ENCODE peak calls at places on chromosomes 5 and 9, in ten cellular contexts. I, T, Y, C, N, O, F, K, D and J are unnamed samples.

GRCh38 chr5:1488882-1489680 is 34.7 kb downstream of the LPCAT1 start:
- DNase-seq in I (no peak), T (peak), Y (no peak), C (no peak), N (no peak), O (no peak), F (no peak), K (no peak), D (no peak), J (peak)

GRCh38 chr5:144028644-144029043 is 141.8 kb downstream of the YIPF5 start:
- DNase-seq in I (no peak), T (peak), Y (no peak), C (no peak), N (no peak), O (no peak), F (no peak), K (no peak), D (no peak), J (peak)

GRCh38 chr5:65483474-65484346 is 2.0 kb upstream of the ADAMTS6 start:
- DNase-seq in I (no peak), T (no peak), Y (no peak), C (peak), N (no peak), O (no peak), F (peak), K (peak), D (no peak), J (no peak)

GRCh38 chr5:62568800-62569432 is 9.7 kb upstream of the LRRC70 start:
- DNase-seq in I (no peak), T (no peak), Y (no peak), C (no peak), N (no peak), O (no peak), F (no peak), K (no peak), D (no peak), J (no peak)

GRCh38 chr9:136799854-136800657 is 3.9 kb downstream of the CCDC183 start:
- DNase-seq in I (no peak), T (no peak), Y (peak), C (peak), N (peak), O (peak), F (peak), K (peak), D (peak), J (no peak)

GRCh38 chr5:125722550-125722949 is 700.7 kb upstream of the GRAMD2B start:
- DNase-seq in I (no peak), T (no peak), Y (no peak), C (no peak), N (no peak), O (no peak), F (no peak), K (no peak), D (no peak), J (no peak)

GRCh38 chr5:9347541-9348295 is 198.2 kb downstream of the SEMA5A start:
- DNase-seq in I (no peak), T (no peak), Y (no peak), C (no peak), N (no peak), O (no peak), F (no peak), K (no peak), D (no peak), J (no peak)

GRCh38 chr9:119318371-119318770 is 50.9 kb downstream of the BRINP1 start:
- DNase-seq in I (no peak), T (no peak), Y (no peak), C (no peak), N (no peak), O (no peak), F (peak), K (no peak), D (no peak), J (no peak)

GRCh38 chr9:28056466-28056865 is 483.2 kb upstream of the C9orf72 start:
- DNase-seq in I (no peak), T (no peak), Y (no peak), C (no peak), N (no peak), O (no peak), F (no peak), K (no peak), D (no peak), J (no peak)

GRCh38 chr5:60856059-60856458 is 12.0 kb upstream of the ELOVL7 start:
- DNase-seq in I (no peak), T (no peak), Y (no peak), C (no peak), N (no peak), O (no peak), F (no peak), K (no peak), D (no peak), J (peak)

GRCh38 chr9:88537743-88538055 is 2.7 kb downstream of the NXNL2 start:
- DNase-seq in I (no peak), T (peak), Y (no peak), C (no peak), N (no peak), O (peak), F (peak), K (peak), D (peak), J (no peak)

GRCh38 chr9:88536951-88537742 is 2.2 kb downstream of the NXNL2 start:
- DNase-seq in I (no peak), T (no peak), Y (no peak), C (no peak), N (no peak), O (no peak), F (no peak), K (peak), D (no peak), J (no peak)

GRCh38 chr9:88539246-88539645 is 4.3 kb downstream of the NXNL2 start:
- DNase-seq in I (no peak), T (no peak), Y (no peak), C (no peak), N (no peak), O (no peak), F (no peak), K (no peak), D (no peak), J (no peak)

GRCh38 chr9:88540364-88540763 is 5.4 kb downstream of the NXNL2 start:
- DNase-seq in I (no peak), T (no peak), Y (no peak), C (no peak), N (no peak), O (no peak), F (no peak), K (no peak), D (no peak), J (no peak)

DNA sequence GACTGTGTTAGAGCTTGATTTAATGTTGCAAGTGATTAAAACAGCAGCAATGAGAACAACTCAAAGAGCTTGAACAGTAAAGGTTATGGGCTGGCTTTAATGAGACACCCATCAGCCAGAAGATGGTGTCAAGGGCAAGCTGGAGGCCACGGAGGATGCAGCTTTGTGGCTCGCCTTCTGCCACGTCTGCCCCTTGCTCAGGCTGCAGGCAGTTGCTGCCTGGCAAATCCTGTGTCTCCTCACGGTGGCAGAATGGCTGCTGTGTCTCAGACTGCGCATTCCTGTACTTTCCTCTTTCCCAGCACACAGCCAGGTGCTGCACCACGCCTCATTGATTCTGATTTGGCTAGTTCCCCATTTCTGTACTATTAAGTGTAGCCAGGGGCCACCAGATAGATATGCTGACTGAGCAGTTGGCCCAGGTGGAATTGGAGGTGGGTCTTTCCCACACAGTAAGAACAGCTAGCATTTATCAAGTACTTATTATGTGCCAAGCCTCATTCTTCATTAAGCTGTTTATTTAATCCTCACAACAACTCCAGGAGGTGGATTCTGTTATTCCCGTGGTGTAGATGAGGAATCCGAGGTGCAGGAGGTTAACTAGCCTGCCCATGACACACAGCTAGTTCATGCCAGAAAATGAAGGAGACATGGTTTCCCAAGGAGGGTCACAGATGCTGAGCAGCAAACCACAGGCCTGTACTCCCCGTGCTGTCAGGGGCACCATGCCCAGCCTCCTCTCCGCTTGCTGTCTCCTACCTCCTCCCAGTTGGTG is 3.5 kb downstream of the NXNL2 start:
- DNase-seq in I (no peak), T (no peak), Y (no peak), C (no peak), N (no peak), O (no peak), F (no peak), K (no peak), D (no peak), J (no peak)
- H3K4me3 ChIP-seq in I (no peak), T (no peak), Y (no peak), C (no peak), N (no peak), O (no peak), F (no peak), K (no peak), D (no peak), J (no peak)

GRCh38 chr9:135516132-135516860 is 4.9 kb upstream of the LCN1 start:
- DNase-seq in I (no peak), T (no peak), Y (no peak), C (no peak), N (no peak), O (no peak), F (no peak), K (no peak), D (no peak), J (no peak)
- TF ChIP-seq CTCF in I (no peak), T (no peak), Y (no peak), C (no peak), N (no peak), O (no peak), F (no peak), K (no peak), D (no peak), J (no peak)

GRCh38 chr9:129435272-129435671 is 185.6 kb downstream of the C9orf50 start:
- DNase-seq in I (no peak), T (no peak), Y (no peak), C (no peak), N (no peak), O (no peak), F (no peak), K (no peak), D (no peak), J (no peak)

GRCh38 chr9:129435996-129436676 is 184.8 kb downstream of the C9orf50 start:
- DNase-seq in I (no peak), T (no peak), Y (peak), C (no peak), N (no peak), O (no peak), F (no peak), K (no peak), D (no peak), J (no peak)

GRCh38 chr9:129437626-129438323 is 183.1 kb downstream of the C9orf50 start:
- DNase-seq in I (no peak), T (no peak), Y (peak), C (no peak), N (no peak), O (peak), F (peak), K (no peak), D (no peak), J (no peak)

GRCh38 chr9:129439242-129439641 is 181.7 kb downstream of the C9orf50 start:
- DNase-seq in I (no peak), T (no peak), Y (no peak), C (no peak), N (no peak), O (no peak), F (no peak), K (no peak), D (no peak), J (no peak)

GRCh38 chr9:129436751-129437625 is 183.9 kb downstream of the C9orf50 start:
- DNase-seq in I (no peak), T (no peak), Y (peak), C (no peak), N (no peak), O (peak), F (peak), K (no peak), D (no peak), J (no peak)
- H3K4me3 ChIP-seq in I (peak), T (peak), Y (peak), C (peak), N (peak), O (peak), F (peak), K (peak), D (no peak), J (peak)

GRCh38 chr5:172052454-172053236 is 46.2 kb upstream of the FBXW11 start:
- DNase-seq in I (no peak), T (peak), Y (no peak), C (no peak), N (no peak), O (peak), F (no peak), K (no peak), D (no peak), J (peak)
- TF ChIP-seq CTCF in I (no peak), T (peak), Y (no peak), C (no peak), N (no peak), O (no peak), F (peak), K (no peak), D (no peak), J (no peak)

DNA sequence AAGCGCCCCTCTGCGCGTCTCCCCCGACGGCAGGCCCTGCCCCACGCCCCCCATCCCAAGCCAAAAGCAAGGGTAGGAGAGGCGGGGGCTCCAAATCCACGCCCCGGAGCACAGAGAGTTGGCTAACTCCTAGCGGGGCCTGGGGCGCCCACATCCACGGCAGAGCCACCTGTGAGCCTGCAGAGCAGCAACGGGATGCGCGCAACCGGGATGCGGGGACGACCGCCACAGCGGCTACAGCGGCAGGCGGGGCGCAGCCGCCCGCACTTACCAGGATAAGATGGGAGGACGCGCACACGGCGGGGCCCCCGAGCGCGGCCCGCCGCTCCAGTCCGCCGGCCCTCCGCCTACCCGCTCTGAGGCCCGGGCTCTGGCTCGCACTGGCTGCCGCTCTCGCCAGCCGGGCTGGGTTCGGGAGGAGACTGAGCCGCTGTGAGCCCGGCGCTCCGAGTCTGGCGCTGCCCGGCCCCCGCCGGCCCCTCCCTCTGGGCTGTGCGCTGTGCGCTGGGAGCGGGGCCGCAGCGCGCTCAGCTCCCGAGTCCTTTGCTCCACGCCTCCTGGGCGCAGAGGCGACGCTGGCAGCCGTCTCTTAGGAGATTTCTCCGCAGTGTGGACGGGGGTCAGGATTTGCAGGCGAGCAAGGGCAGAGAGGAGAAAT is at the start of gene SLC24A2:
- DNase-seq in I (no peak), T (no peak), Y (peak), C (no peak), N (no peak), O (no peak), F (peak), K (no peak), D (no peak), J (no peak)
- H3K4me3 ChIP-seq in I (peak), T (no peak), Y (peak), C (no peak), N (no peak), O (no peak), F (peak), K (no peak), D (no peak), J (no peak)

GRCh38 chr9:93594041-93594756 is 17.8 kb downstream of the PHF2 start:
- DNase-seq in I (no peak), T (no peak), Y (no peak), C (no peak), N (peak), O (peak), F (no peak), K (no peak), D (peak), J (no peak)

GRCh38 chr9:93593144-93593655 is 16.8 kb downstream of the PHF2 start:
- DNase-seq in I (no peak), T (no peak), Y (no peak), C (no peak), N (no peak), O (peak), F (no peak), K (no peak), D (no peak), J (no peak)

GRCh38 chr9:93591706-93592388 is 15.5 kb downstream of the PHF2 start:
- DNase-seq in I (no peak), T (no peak), Y (no peak), C (no peak), N (peak), O (peak), F (peak), K (no peak), D (peak), J (no peak)

GRCh38 chr9:93591301-93591700 is 14.9 kb downstream of the PHF2 start:
- DNase-seq in I (no peak), T (no peak), Y (no peak), C (no peak), N (peak), O (no peak), F (no peak), K (no peak), D (no peak), J (no peak)

DNA sequence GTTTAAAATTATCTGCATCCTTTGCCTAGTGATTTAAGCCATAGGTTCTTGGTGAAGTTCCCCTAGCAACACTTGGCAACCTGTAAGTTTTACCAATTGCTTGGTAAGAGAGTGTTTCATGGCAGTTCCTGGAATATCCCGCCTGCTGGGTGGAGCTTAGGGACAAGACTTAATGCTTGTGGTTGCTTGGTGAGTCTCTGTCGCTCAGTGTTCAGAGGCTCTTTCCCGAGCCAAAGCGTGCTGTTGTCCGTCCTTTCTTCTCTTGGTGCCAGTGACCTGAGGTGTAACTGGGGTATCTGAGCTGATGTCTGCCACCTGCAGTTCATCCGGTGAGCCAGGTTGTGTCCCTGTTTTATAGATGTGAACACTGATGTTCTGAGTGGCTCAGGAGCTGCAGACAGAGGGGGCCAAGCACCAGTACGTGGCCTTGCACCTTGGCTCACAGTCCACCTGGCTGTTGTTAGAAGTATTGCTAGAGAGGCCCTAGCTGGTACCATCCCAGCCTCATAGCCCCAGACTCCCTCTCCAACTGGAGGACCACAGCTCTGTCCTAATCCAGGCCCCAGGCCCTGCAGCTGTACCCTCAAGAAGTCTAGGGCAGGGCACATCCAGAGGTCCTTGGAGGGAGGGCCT is 16.1 kb downstream of the PHF2 start:
- DNase-seq in I (no peak), T (no peak), Y (peak), C (peak), N (peak), O (peak), F (no peak), K (peak), D (peak), J (no peak)
- TF ChIP-seq CTCF in I (peak), T (no peak), Y (peak), C (peak), N (no peak), O (no peak), F (no peak), K (no peak), D (no peak), J (no peak)

GRCh38 chr5:151086192-151086869 is 5.5 kb upstream of the TNIP1 start:
- DNase-seq in I (no peak), T (no peak), Y (no peak), C (no peak), N (no peak), O (no peak), F (no peak), K (no peak), D (no peak), J (no peak)
- H3K4me3 ChIP-seq in I (no peak), T (peak), Y (no peak), C (no peak), N (no peak), O (no peak), F (no peak), K (no peak), D (no peak), J (no peak)

DNA sequence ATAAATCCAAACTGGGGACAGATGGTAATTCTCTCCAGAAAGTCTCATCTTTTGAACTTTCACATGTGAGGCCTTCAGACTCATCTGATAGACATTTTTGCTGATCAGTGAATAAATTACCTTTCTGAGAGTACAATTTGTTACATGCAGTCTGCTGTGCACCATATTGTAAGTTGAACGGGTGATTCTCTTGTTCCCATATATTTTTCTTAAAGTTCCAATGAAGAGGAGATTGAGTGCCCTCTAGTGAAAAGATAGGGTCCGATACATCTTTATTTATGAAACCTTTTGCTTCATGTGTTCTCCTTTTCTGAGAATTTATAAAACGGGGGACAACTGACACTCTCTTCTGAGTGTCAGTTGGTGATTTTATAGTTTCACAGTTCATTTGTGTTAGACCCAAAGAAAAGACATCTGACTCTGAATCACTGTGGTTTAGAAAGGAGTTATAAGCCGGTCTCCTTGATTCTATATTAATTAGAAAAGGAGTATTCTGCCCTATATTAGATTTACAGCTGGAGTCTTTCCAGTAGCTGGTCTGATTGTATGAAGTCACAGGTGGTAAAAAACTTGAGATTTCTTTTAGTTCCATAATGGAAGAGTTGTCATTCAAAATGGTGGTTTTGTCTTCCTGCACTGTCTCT is 30.4 kb downstream of the GNG10 start:
- DNase-seq in I (no peak), T (peak), Y (no peak), C (peak), N (no peak), O (no peak), F (peak), K (peak), D (no peak), J (no peak)
- TF ChIP-seq CTCF in I (peak), T (peak), Y (peak), C (peak), N (peak), O (peak), F (peak), K (peak), D (no peak), J (peak)

DNA sequence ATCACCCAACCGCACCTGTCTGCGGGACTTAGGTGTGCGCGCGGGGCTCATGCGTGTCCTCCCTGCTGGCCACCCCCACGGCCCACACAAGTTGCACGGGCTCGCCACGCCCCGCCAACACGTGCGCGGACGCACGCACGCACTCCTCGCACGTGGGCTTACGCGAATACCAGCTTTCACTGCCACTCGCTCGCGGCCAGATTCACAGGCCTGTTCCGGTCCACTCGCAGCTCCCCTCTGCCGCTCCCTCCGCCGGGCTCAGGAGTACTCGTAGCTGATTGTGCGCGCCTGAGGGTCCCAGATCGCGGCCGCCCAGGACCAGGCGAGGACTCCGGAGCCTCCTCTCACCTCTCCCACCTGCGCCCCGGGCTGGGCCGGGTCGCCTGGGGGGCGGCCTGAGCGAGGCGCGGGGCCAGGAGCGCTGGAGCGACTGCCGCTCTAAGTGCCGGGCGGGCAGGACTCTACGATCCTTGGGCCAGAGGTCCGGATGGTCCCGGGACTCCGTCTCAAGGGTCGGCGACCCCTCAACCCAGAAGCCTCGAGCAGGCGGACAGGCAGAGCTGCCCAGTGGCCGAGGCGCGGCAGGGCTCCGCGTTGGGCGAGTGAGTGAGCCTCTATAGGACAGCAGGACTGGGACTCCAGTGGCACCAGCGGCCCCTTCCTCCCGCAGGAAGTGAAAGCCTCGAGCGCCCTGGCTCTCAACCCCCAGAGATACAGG is 3.4 kb downstream of the PCDHGC5 start:
- DNase-seq in I (no peak), T (no peak), Y (no peak), C (no peak), N (no peak), O (peak), F (no peak), K (no peak), D (no peak), J (no peak)
- H3K4me3 ChIP-seq in I (peak), T (no peak), Y (no peak), C (no peak), N (no peak), O (no peak), F (no peak), K (no peak), D (no peak), J (no peak)